ENCODE peak calls at places on chromosomes 7 and 10, in nine cellular contexts. O is stomach, T is transverse colon, V is cardiac muscle cell, F is adrenal gland, G is thoracic aorta, M is left ventricle myocardium inferior, W is astrocyte, N is WERI-Rb-1. S is an unnamed sample.
A peak's percentile ranks its signal among the peaks of the same experiment; 100 is the strongest.

GRCh38 chr10:132785433-132786278 is at the start of gene NKX6-2:
- DNase-seq in O (no peak), V (peak; percentile 71), W (no peak), N (no peak), F (no peak), G (no peak), M (no peak), T (no peak), S (no peak)

GRCh38 chr7:18663321-18663720 is 167.8 kb downstream of the HDAC9 start:
- DNase-seq in M (peak; percentile 20), W (no peak), T (no peak), N (no peak), V (no peak), O (no peak), F (no peak), G (no peak), S (no peak)

GRCh38 chr10:133123746-133124356 is 36.1 kb downstream of the ADGRA1 start:
- DNase-seq in O (no peak), G (no peak), T (no peak), V (no peak), M (no peak), N (peak; percentile 3), W (no peak), F (no peak), S (no peak)

GRCh38 chr10:113487154-113487553 is 65.7 kb upstream of the HABP2 start:
- DNase-seq in G (no peak), T (no peak), O (no peak), F (no peak), V (no peak), W (no peak), M (no peak), N (no peak), S (no peak)

GRCh38 chr10:122252805-122253204 is 18.3 kb upstream of the BTBD16 start:
- DNase-seq in F (no peak), V (peak; percentile 70), T (no peak), W (peak; percentile 20), M (no peak), O (no peak), G (no peak), N (no peak), S (no peak)

GRCh38 chr7:131328387-131329175 is 905 bp downstream of the MKLN1 start:
- DNase-seq in O (no peak), M (no peak), V (no peak), N (no peak), G (no peak), T (no peak), F (no peak), W (peak; percentile 25), S (no peak)

GRCh38 chr7:29976673-29977072 is 12.9 kb downstream of the SCRN1 start:
- DNase-seq in O (no peak), W (peak; percentile 72), T (no peak), V (peak; percentile 14), F (peak; percentile 42), M (no peak), G (no peak), N (no peak), S (no peak)

GRCh38 chr7:82494420-82494819 is 50.8 kb upstream of the CACNA2D1 start:
- DNase-seq in N (no peak), O (no peak), G (no peak), W (no peak), V (no peak), M (no peak), F (no peak), T (no peak), S (no peak)

GRCh38 chr10:59880019-59880717 is 26.2 kb downstream of the CCDC6 start:
- DNase-seq in O (no peak), F (no peak), G (no peak), V (no peak), N (no peak), M (no peak), W (no peak), T (no peak), S (no peak)

GRCh38 chr10:17025444-17026295 is 103.9 kb downstream of the CUBN start:
- DNase-seq in T (peak; percentile 26), G (peak; percentile 66), N (no peak), V (no peak), M (no peak), W (peak; percentile 100), O (no peak), F (peak; percentile 62), S (no peak)

GRCh38 chr7:74684921-74685320 is 27.4 kb downstream of the GTF2I start:
- DNase-seq in M (no peak), O (no peak), V (no peak), N (no peak), G (no peak), T (no peak), F (no peak), W (no peak), S (no peak)

GRCh38 chr10:14583252-14583651 is 191.4 kb downstream of the FAM107B start:
- DNase-seq in F (no peak), V (no peak), T (peak; percentile 72), O (peak; percentile 52), G (no peak), W (no peak), M (no peak), N (no peak), S (no peak)

GRCh38 chr10:18500576-18500975 is 150.8 kb downstream of the NSUN6 start:
- DNase-seq in O (no peak), T (no peak), M (no peak), N (no peak), V (no peak), F (no peak), G (no peak), W (no peak), S (no peak)

GRCh38 chr10:21247592-21247991 is 277.9 kb downstream of the SKIDA1 start:
- DNase-seq in O (no peak), V (no peak), T (no peak), M (no peak), W (no peak), F (no peak), G (no peak), N (no peak), S (no peak)

GRCh38 chr7:30926323-30926722 is 14.7 kb downstream of the AQP1 start:
- DNase-seq in O (peak; percentile 18), M (no peak), V (no peak), N (no peak), W (no peak), G (no peak), T (no peak), F (no peak), S (no peak)

GRCh38 chr7:24082826-24083225 is 201.2 kb upstream of the NPY start:
- DNase-seq in O (no peak), T (no peak), W (no peak), G (no peak), N (no peak), M (no peak), F (no peak), V (no peak), S (no peak)

GRCh38 chr7:114722562-114722961 is 199.3 kb upstream of the MDFIC start:
- DNase-seq in F (no peak), N (no peak), M (no peak), V (no peak), W (no peak), O (no peak), T (no peak), G (no peak), S (no peak)

GRCh38 chr10:125627646-125628045 is 55.3 kb downstream of the TEX36 start:
- DNase-seq in T (no peak), G (no peak), M (no peak), O (no peak), W (no peak), V (no peak), F (no peak), N (no peak), S (no peak)

GRCh38 chr7:17774248-17774647 is 166.0 kb downstream of the SNX13 start:
- DNase-seq in F (no peak), W (peak; percentile 97), O (no peak), G (no peak), N (no peak), V (peak; percentile 22), M (no peak), T (no peak), S (no peak)

DNA sequence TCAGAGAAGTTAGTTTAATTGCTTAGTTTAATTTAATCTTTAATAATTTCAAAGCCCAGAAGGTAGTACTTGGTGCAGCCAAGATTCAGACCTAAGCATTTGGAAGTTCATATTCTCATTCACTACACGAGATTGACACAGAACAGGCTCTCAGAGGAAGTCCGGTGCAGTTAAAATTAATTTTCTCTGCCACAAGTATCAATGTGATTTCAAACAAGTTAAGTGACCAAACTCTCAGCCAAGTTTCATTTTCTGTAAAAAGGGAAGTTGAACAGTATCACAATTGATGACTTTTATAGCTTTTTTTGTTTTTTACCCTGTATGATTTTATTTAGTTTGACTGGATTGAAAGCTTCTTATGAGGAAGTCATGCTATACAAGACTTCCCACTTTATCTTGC is 1494.9 kb upstream of the LRRTM3 start:
- DNase-seq in M (no peak), V (no peak), N (no peak), G (no peak), T (no peak), F (no peak), W (no peak), O (no peak), S (no peak)
- H3K36me3 ChIP-seq in M (no peaks in the 10 kb centered on the region), V (no peaks in the 10 kb centered on the region), N (no peaks in the 10 kb centered on the region), G (no peaks in the 10 kb centered on the region), T (no peaks in the 10 kb centered on the region), F (no peaks in the 10 kb centered on the region), W (no peaks in the 10 kb centered on the region), O (no peaks in the 10 kb centered on the region), S (no peaks in the 10 kb centered on the region)

GRCh38 chr7:84145892-84146291 is 48.7 kb downstream of the SEMA3A start:
- DNase-seq in O (no peak), V (no peak), M (no peak), T (no peak), N (no peak), F (no peak), G (no peak), W (no peak), S (no peak)
- H3K4me3 ChIP-seq in O (no peak overlapping the region), V (no peak overlapping the region), M (no peak overlapping the region), T (no peak overlapping the region), N (no peak overlapping the region), F (no peak overlapping the region), G (no peak overlapping the region), W (no peak overlapping the region), S (no peak overlapping the region)

DNA sequence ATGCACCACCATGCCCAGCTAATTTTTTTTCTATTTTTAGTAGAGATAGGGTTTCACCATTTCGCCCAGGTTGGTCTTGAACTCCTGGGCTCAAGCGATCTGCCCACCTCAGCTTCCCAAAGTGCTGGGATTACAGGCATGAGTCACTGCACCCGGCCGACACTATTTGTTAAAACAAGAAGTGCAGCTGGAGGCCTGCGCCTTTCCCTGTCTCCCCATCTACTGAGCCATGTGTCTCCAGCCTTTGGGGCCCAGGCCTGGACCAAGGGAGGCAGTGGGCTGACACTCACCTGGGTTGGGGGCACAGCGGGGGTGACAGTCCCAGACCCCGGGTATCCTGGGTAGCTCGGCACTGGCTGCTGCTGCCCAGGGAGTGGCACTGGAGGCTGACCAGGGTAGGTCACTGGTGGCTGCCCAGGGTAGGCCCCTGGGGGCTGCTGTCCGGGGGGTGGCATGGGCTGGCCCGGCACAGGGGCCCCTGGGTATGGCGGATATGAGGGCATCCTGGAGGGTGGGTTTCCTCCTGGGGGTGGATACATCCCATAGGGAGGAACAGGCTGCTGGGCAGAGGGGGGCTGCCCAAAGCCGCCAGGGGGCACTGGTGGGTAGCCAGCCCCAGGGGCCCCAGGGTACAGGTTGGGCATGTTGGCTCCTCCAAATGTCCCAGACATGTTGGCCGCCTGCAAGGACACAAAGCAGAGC is 36.3 kb downstream of the PLAC9 start:
- DNase-seq in T (no peak), G (no peak), W (no peak), M (no peak), V (no peak), N (no peak), O (no peak), F (no peak), S (no peak)
- H3K36me3 ChIP-seq in T (peaks cover 9% of the 10 kb centered on the region), G (peaks cover 16% of the 10 kb centered on the region), W (peaks cover 15% of the 10 kb centered on the region), M (peaks cover 75% of the 10 kb centered on the region), V (no peaks in the 10 kb centered on the region), N (peaks cover 10% of the 10 kb centered on the region), O (peaks cover 85% of the 10 kb centered on the region), F (no peaks in the 10 kb centered on the region), S (no peaks in the 10 kb centered on the region)

GRCh38 chr7:3597243-3597642 is 296.2 kb downstream of the SDK1 start:
- DNase-seq in G (no peak), O (no peak), W (no peak), V (no peak), M (no peak), F (no peak), T (no peak), N (no peak), S (no peak)
- H3K4me3 ChIP-seq in G (no peak overlapping the region), O (no peak overlapping the region), W (no peak overlapping the region), V (no peak overlapping the region), M (no peak overlapping the region), F (no peak overlapping the region), T (no peak overlapping the region), N (no peak overlapping the region), S (no peak overlapping the region)

S was measured in uterus.